ENCODE peak calls at places on chromosome 10, in seven cellular contexts. One of them, this sample, is unnamed.

GRCh38 chr10:60661627-60662026 is 116.7 kb upstream of the CDK1 start:
- DNase-seq in GM23248: peak; percentile 70
- DNase-seq in CD8-positive, alpha-beta T cell: no peak
- DNase-seq in Jurkat, Clone E6-1: no peak
- DNase-seq in upper lobe of left lung: no peak
- DNase-seq in kidney epithelial cell: no peak
- DNase-seq in heart right ventricle: no peak
- DNase-seq in this sample: no peak

GRCh38 chr10:12663863-12664262 is 314.5 kb downstream of the CAMK1D start:
- DNase-seq in GM23248: no peak
- DNase-seq in CD8-positive, alpha-beta T cell: no peak
- DNase-seq in Jurkat, Clone E6-1: no peak
- DNase-seq in upper lobe of left lung: no peak
- DNase-seq in kidney epithelial cell: no peak
- DNase-seq in heart right ventricle: no peak
- DNase-seq in this sample: no peak

GRCh38 chr10:3139135-3139910 is 33.3 kb downstream of the PITRM1 start:
- DNase-seq in GM23248: no peak
- DNase-seq in CD8-positive, alpha-beta T cell: no peak
- DNase-seq in Jurkat, Clone E6-1: no peak
- DNase-seq in upper lobe of left lung: no peak
- DNase-seq in kidney epithelial cell: no peak
- DNase-seq in heart right ventricle: no peak
- DNase-seq in this sample: no peak

GRCh38 chr10:122463466-122464157 is 2.3 kb downstream of the HTRA1 start:
- DNase-seq in GM23248: no peak
- DNase-seq in CD8-positive, alpha-beta T cell: no peak
- DNase-seq in Jurkat, Clone E6-1: no peak
- DNase-seq in upper lobe of left lung: no peak
- DNase-seq in kidney epithelial cell: no peak
- DNase-seq in heart right ventricle: no peak
- DNase-seq in this sample: no peak

GRCh38 chr10:69123306-69123746 is 652 bp upstream of the VPS26A start:
- DNase-seq in GM23248: peak; percentile 88
- DNase-seq in CD8-positive, alpha-beta T cell: no peak
- DNase-seq in Jurkat, Clone E6-1: no peak
- DNase-seq in upper lobe of left lung: peak; percentile 67
- DNase-seq in kidney epithelial cell: no peak
- DNase-seq in heart right ventricle: no peak
- DNase-seq in this sample: peak; percentile 26

GRCh38 chr10:72079356-72079755 is 9.0 kb downstream of the SPOCK2 start:
- DNase-seq in GM23248: no peak
- DNase-seq in CD8-positive, alpha-beta T cell: peak; percentile 88
- DNase-seq in Jurkat, Clone E6-1: peak; percentile 95
- DNase-seq in upper lobe of left lung: no peak
- DNase-seq in kidney epithelial cell: no peak
- DNase-seq in heart right ventricle: no peak
- DNase-seq in this sample: no peak

GRCh38 chr10:70123817-70124216 is 8.8 kb downstream of the AIFM2 start:
- DNase-seq in GM23248: no peak
- DNase-seq in CD8-positive, alpha-beta T cell: no peak
- DNase-seq in Jurkat, Clone E6-1: no peak
- DNase-seq in upper lobe of left lung: peak; percentile 38
- DNase-seq in kidney epithelial cell: no peak
- DNase-seq in heart right ventricle: no peak
- DNase-seq in this sample: no peak

GRCh38 chr10:132149261-132149660 is 37.5 kb upstream of the DPYSL4 start:
- DNase-seq in GM23248: peak; percentile 25
- DNase-seq in CD8-positive, alpha-beta T cell: no peak
- DNase-seq in Jurkat, Clone E6-1: no peak
- DNase-seq in upper lobe of left lung: no peak
- DNase-seq in kidney epithelial cell: no peak
- DNase-seq in heart right ventricle: no peak
- DNase-seq in this sample: no peak

GRCh38 chr10:121947931-121948330 is 20.1 kb upstream of the ATE1 start:
- DNase-seq in GM23248: no peak
- DNase-seq in CD8-positive, alpha-beta T cell: no peak
- DNase-seq in Jurkat, Clone E6-1: no peak
- DNase-seq in upper lobe of left lung: no peak
- DNase-seq in kidney epithelial cell: no peak
- DNase-seq in heart right ventricle: no peak
- DNase-seq in this sample: no peak

GRCh38 chr10:78977761-78978305 is 90.9 kb upstream of the ZMIZ1 start:
- DNase-seq in GM23248: peak; percentile 92
- DNase-seq in CD8-positive, alpha-beta T cell: no peak
- DNase-seq in Jurkat, Clone E6-1: no peak
- DNase-seq in upper lobe of left lung: no peak
- DNase-seq in kidney epithelial cell: peak; percentile 70
- DNase-seq in heart right ventricle: no peak
- DNase-seq in this sample: peak; percentile 79

GRCh38 chr10:74718208-74718607 is 108.2 kb upstream of the KAT6B start:
- DNase-seq in GM23248: no peak
- DNase-seq in CD8-positive, alpha-beta T cell: no peak
- DNase-seq in Jurkat, Clone E6-1: no peak
- DNase-seq in upper lobe of left lung: no peak
- DNase-seq in kidney epithelial cell: no peak
- DNase-seq in heart right ventricle: no peak
- DNase-seq in this sample: no peak

GRCh38 chr10:96743988-96744585 is 23.8 kb upstream of the PIK3AP1 start:
- DNase-seq in GM23248: peak; percentile 16
- DNase-seq in CD8-positive, alpha-beta T cell: no peak
- DNase-seq in Jurkat, Clone E6-1: no peak
- DNase-seq in upper lobe of left lung: no peak
- DNase-seq in kidney epithelial cell: no peak
- DNase-seq in heart right ventricle: no peak
- DNase-seq in this sample: no peak

GRCh38 chr10:6416892-6417512 is 163.1 kb downstream of the PRKCQ start:
- DNase-seq in GM23248: peak; percentile 61
- DNase-seq in CD8-positive, alpha-beta T cell: no peak
- DNase-seq in Jurkat, Clone E6-1: peak; percentile 76
- DNase-seq in upper lobe of left lung: no peak
- DNase-seq in kidney epithelial cell: no peak
- DNase-seq in heart right ventricle: no peak
- DNase-seq in this sample: no peak

GRCh38 chr10:16049050-16049449 is 188.7 kb upstream of the MINDY3 start:
- DNase-seq in GM23248: peak; percentile 3
- DNase-seq in CD8-positive, alpha-beta T cell: no peak
- DNase-seq in Jurkat, Clone E6-1: no peak
- DNase-seq in upper lobe of left lung: no peak
- DNase-seq in kidney epithelial cell: no peak
- DNase-seq in heart right ventricle: no peak
- DNase-seq in this sample: no peak

GRCh38 chr10:17981766-17982380 is 30.2 kb downstream of the SLC39A12 start:
- DNase-seq in GM23248: peak; percentile 91
- DNase-seq in CD8-positive, alpha-beta T cell: no peak
- DNase-seq in Jurkat, Clone E6-1: no peak
- DNase-seq in upper lobe of left lung: no peak
- DNase-seq in kidney epithelial cell: no peak
- DNase-seq in heart right ventricle: no peak
- DNase-seq in this sample: peak; percentile 79

GRCh38 chr10:78215645-78216044 is 182.0 kb downstream of the RPS24 start:
- DNase-seq in GM23248: peak; percentile 89
- DNase-seq in CD8-positive, alpha-beta T cell: no peak
- DNase-seq in Jurkat, Clone E6-1: no peak
- DNase-seq in upper lobe of left lung: peak; percentile 15
- DNase-seq in kidney epithelial cell: no peak
- DNase-seq in heart right ventricle: peak; percentile 64
- DNase-seq in this sample: no peak

GRCh38 chr10:117365612-117366011 is 9.6 kb downstream of the PDZD8 start:
- DNase-seq in GM23248: no peak
- DNase-seq in CD8-positive, alpha-beta T cell: no peak
- DNase-seq in Jurkat, Clone E6-1: no peak
- DNase-seq in upper lobe of left lung: no peak
- DNase-seq in kidney epithelial cell: no peak
- DNase-seq in heart right ventricle: no peak
- DNase-seq in this sample: no peak

GRCh38 chr10:8033812-8034665 is 20.4 kb upstream of the GATA3 start:
- DNase-seq in GM23248: no peak
- DNase-seq in CD8-positive, alpha-beta T cell: no peak
- DNase-seq in Jurkat, Clone E6-1: no peak
- DNase-seq in upper lobe of left lung: peak; percentile 78
- DNase-seq in kidney epithelial cell: no peak
- DNase-seq in heart right ventricle: no peak
- DNase-seq in this sample: no peak

GRCh38 chr10:78539247-78539766 is 505.6 kb downstream of the RPS24 start:
- DNase-seq in GM23248: no peak
- DNase-seq in CD8-positive, alpha-beta T cell: no peak
- DNase-seq in Jurkat, Clone E6-1: no peak
- DNase-seq in upper lobe of left lung: no peak
- DNase-seq in kidney epithelial cell: no peak
- DNase-seq in heart right ventricle: no peak
- DNase-seq in this sample: no peak

GRCh38 chr10:79274279-79275104 is 72.8 kb upstream of the PPIF start:
- DNase-seq in GM23248: peak; percentile 86
- DNase-seq in CD8-positive, alpha-beta T cell: no peak
- DNase-seq in Jurkat, Clone E6-1: no peak
- DNase-seq in upper lobe of left lung: peak; percentile 84
- DNase-seq in kidney epithelial cell: no peak
- DNase-seq in heart right ventricle: peak; percentile 83
- DNase-seq in this sample: no peak

GRCh38 chr10:23702977-23703414 is 264.1 kb downstream of the OTUD1 start:
- DNase-seq in GM23248: peak; percentile 74
- DNase-seq in CD8-positive, alpha-beta T cell: peak; percentile 60
- DNase-seq in Jurkat, Clone E6-1: peak; percentile 66
- DNase-seq in upper lobe of left lung: no peak
- DNase-seq in kidney epithelial cell: peak; percentile 25
- DNase-seq in heart right ventricle: no peak
- DNase-seq in this sample: peak; percentile 6

GRCh38 chr10:103960103-103960502 is 6.8 kb upstream of the SLK start:
- DNase-seq in GM23248: no peak
- DNase-seq in CD8-positive, alpha-beta T cell: no peak
- DNase-seq in Jurkat, Clone E6-1: no peak
- DNase-seq in upper lobe of left lung: no peak
- DNase-seq in kidney epithelial cell: no peak
- DNase-seq in heart right ventricle: no peak
- DNase-seq in this sample: no peak

GRCh38 chr10:132755166-132755711 is 30.7 kb downstream of the NKX6-2 start:
- DNase-seq in GM23248: no peak
- DNase-seq in CD8-positive, alpha-beta T cell: no peak
- DNase-seq in Jurkat, Clone E6-1: no peak
- DNase-seq in upper lobe of left lung: no peak
- DNase-seq in kidney epithelial cell: no peak
- DNase-seq in heart right ventricle: no peak
- DNase-seq in this sample: no peak

GRCh38 chr10:128606041-128606440 is 479.8 kb upstream of the MKI67 start:
- DNase-seq in GM23248: no peak
- DNase-seq in CD8-positive, alpha-beta T cell: no peak
- DNase-seq in Jurkat, Clone E6-1: no peak
- DNase-seq in upper lobe of left lung: no peak
- DNase-seq in kidney epithelial cell: no peak
- DNase-seq in heart right ventricle: no peak
- DNase-seq in this sample: no peak

GRCh38 chr10:44981172-44982113 is 2.8 kb upstream of the DEPP1 start:
- DNase-seq in GM23248: peak; percentile 95
- DNase-seq in CD8-positive, alpha-beta T cell: no peak
- DNase-seq in Jurkat, Clone E6-1: no peak
- DNase-seq in upper lobe of left lung: no peak
- DNase-seq in kidney epithelial cell: peak; percentile 69
- DNase-seq in heart right ventricle: no peak
- DNase-seq in this sample: peak; percentile 76

GRCh38 chr10:80320377-80320776 is 30.9 kb upstream of the MAT1A start:
- DNase-seq in GM23248: no peak
- DNase-seq in CD8-positive, alpha-beta T cell: no peak
- DNase-seq in Jurkat, Clone E6-1: no peak
- DNase-seq in upper lobe of left lung: no peak
- DNase-seq in kidney epithelial cell: no peak
- DNase-seq in heart right ventricle: no peak
- DNase-seq in this sample: no peak
- H3K4me3 ChIP-seq in GM23248: no peak overlapping the region
- H3K4me3 ChIP-seq in CD8-positive, alpha-beta T cell: no peak overlapping the region
- H3K4me3 ChIP-seq in Jurkat, Clone E6-1: no peak overlapping the region
- H3K4me3 ChIP-seq in upper lobe of left lung: no peak overlapping the region
- H3K4me3 ChIP-seq in kidney epithelial cell: no peak overlapping the region
- H3K4me3 ChIP-seq in heart right ventricle: no peak overlapping the region
- H3K4me3 ChIP-seq in this sample: no peak overlapping the region

GRCh38 chr10:113689574-113689973 is 9.9 kb downstream of the CASP7 start:
- DNase-seq in GM23248: no peak
- DNase-seq in CD8-positive, alpha-beta T cell: no peak
- DNase-seq in Jurkat, Clone E6-1: no peak
- DNase-seq in upper lobe of left lung: no peak
- DNase-seq in kidney epithelial cell: no peak
- DNase-seq in heart right ventricle: no peak
- DNase-seq in this sample: no peak
- H3K4me3 ChIP-seq in GM23248: no peak overlapping the region
- H3K4me3 ChIP-seq in CD8-positive, alpha-beta T cell: no peak overlapping the region
- H3K4me3 ChIP-seq in Jurkat, Clone E6-1: no peak overlapping the region
- H3K4me3 ChIP-seq in upper lobe of left lung: no peak overlapping the region
- H3K4me3 ChIP-seq in kidney epithelial cell: no peak overlapping the region
- H3K4me3 ChIP-seq in heart right ventricle: no peak overlapping the region
- H3K4me3 ChIP-seq in this sample: no peak overlapping the region

GRCh38 chr10:49678827-49679479 is 498 bp upstream of the C10orf53 start:
- DNase-seq in GM23248: no peak
- DNase-seq in CD8-positive, alpha-beta T cell: peak; percentile 1
- DNase-seq in Jurkat, Clone E6-1: no peak
- DNase-seq in upper lobe of left lung: no peak
- DNase-seq in kidney epithelial cell: no peak
- DNase-seq in heart right ventricle: no peak
- DNase-seq in this sample: no peak

GRCh38 chr10:49686651-49687050 is 7.2 kb downstream of the C10orf53 start:
- DNase-seq in GM23248: no peak
- DNase-seq in CD8-positive, alpha-beta T cell: no peak
- DNase-seq in Jurkat, Clone E6-1: no peak
- DNase-seq in upper lobe of left lung: no peak
- DNase-seq in kidney epithelial cell: no peak
- DNase-seq in heart right ventricle: no peak
- DNase-seq in this sample: no peak

GRCh38 chr10:49679480-49679893 is at the start of gene C10orf53:
- DNase-seq in GM23248: peak; percentile 74
- DNase-seq in CD8-positive, alpha-beta T cell: peak; percentile 9
- DNase-seq in Jurkat, Clone E6-1: no peak
- DNase-seq in upper lobe of left lung: peak; percentile 87
- DNase-seq in kidney epithelial cell: no peak
- DNase-seq in heart right ventricle: peak; percentile 29
- DNase-seq in this sample: no peak

GRCh38 chr10:49682879-49683278 is 3.4 kb downstream of the C10orf53 start:
- DNase-seq in GM23248: no peak
- DNase-seq in CD8-positive, alpha-beta T cell: no peak
- DNase-seq in Jurkat, Clone E6-1: no peak
- DNase-seq in upper lobe of left lung: no peak
- DNase-seq in kidney epithelial cell: no peak
- DNase-seq in heart right ventricle: no peak
- DNase-seq in this sample: no peak
- H3K4me3 ChIP-seq in GM23248: no peak overlapping the region
- H3K4me3 ChIP-seq in CD8-positive, alpha-beta T cell: no peak overlapping the region
- H3K4me3 ChIP-seq in Jurkat, Clone E6-1: no peak overlapping the region
- H3K4me3 ChIP-seq in upper lobe of left lung: no peak overlapping the region
- H3K4me3 ChIP-seq in kidney epithelial cell: no peak overlapping the region
- H3K4me3 ChIP-seq in heart right ventricle: no peak overlapping the region
- H3K4me3 ChIP-seq in this sample: no peak overlapping the region

DNA sequence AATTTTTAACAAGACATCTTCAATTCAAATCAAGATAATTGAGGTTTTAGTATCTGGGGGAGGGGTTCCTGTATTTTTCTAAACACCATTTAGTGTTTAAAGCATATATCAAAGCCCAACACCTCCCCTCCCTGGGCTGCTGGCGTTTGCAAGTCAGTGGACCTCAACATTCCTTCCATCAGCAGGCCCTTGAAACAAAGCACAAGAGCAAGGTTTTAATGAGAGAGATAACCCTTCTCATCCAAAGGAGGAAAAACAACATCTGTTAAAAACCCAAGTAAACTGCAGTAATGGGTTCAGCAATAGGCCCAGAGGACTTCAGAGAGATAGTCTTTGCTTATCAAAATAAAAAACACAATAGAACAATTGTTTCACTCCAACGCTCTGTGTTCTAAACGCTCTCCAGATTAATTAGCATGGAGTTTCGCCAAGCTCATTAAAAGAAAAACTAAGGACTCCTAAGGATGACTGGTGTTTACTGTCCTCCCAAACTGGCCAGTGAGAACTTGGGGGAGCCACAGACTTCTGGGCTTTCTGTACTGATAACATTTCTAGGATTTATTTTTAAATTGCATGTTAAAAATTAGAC is 2.5 kb downstream of the JCAD start:
- DNase-seq in GM23248: no peak
- DNase-seq in CD8-positive, alpha-beta T cell: no peak
- DNase-seq in Jurkat, Clone E6-1: no peak
- DNase-seq in upper lobe of left lung: no peak
- DNase-seq in kidney epithelial cell: no peak
- DNase-seq in heart right ventricle: no peak
- DNase-seq in this sample: no peak
- H3K4me3 ChIP-seq in GM23248: peak overlapping the region; percentile 76
- H3K4me3 ChIP-seq in CD8-positive, alpha-beta T cell: no peak overlapping the region
- H3K4me3 ChIP-seq in Jurkat, Clone E6-1: no peak overlapping the region
- H3K4me3 ChIP-seq in upper lobe of left lung: peak overlapping the region; percentile 74
- H3K4me3 ChIP-seq in kidney epithelial cell: no peak overlapping the region
- H3K4me3 ChIP-seq in heart right ventricle: peak overlapping the region; percentile 81
- H3K4me3 ChIP-seq in this sample: peak overlapping the region; percentile 80

This sample was measured in skeletal muscle cell.